ENCODE peak calls at places on chromosomes 6 and 20, in six cellular contexts. A, C, F, E, U and X are unnamed samples.

GRCh38 chr20:31677553-31678260 is 40.0 kb downstream of the COX4I2 start:
- DNase-seq in A (no peak), C (no peak), F (no peak), E (no peak), U (no peak), X (no peak)

GRCh38 chr20:11246251-11246775 is 572.5 kb upstream of the JAG1 start:
- DNase-seq in A (no peak), C (no peak), F (no peak), E (no peak), U (no peak), X (no peak)

GRCh38 chr20:12315652-12316051 is 398.0 kb downstream of the BTBD3 start:
- DNase-seq in A (no peak), C (no peak), F (no peak), E (no peak), U (no peak), X (no peak)

GRCh38 chr20:59123677-59124060 is 40.0 kb upstream of the ZNF831 start:
- DNase-seq in A (no peak), C (no peak), F (no peak), E (no peak), U (no peak), X (no peak)

GRCh38 chr6:30845183-30845582 is 39.1 kb upstream of the DDR1 start:
- DNase-seq in A (no peak), C (no peak), F (no peak), E (no peak), U (no peak), X (no peak)

GRCh38 chr6:35299674-35300073 is 2.1 kb downstream of the DEF6 start:
- DNase-seq in A (no peak), C (no peak), F (no peak), E (no peak), U (no peak), X (no peak)

GRCh38 chr6:136517002-136517401 is 33.2 kb downstream of the MAP7 start:
- DNase-seq in A (no peak), C (no peak), F (peak), E (no peak), U (no peak), X (no peak)

GRCh38 chr20:45592574-45593189 is 13.6 kb upstream of the WFDC8 start:
- DNase-seq in A (no peak), C (peak), F (peak), E (no peak), U (peak), X (no peak)

GRCh38 chr20:483791-484644 is 21.7 kb upstream of the TBC1D20 start:
- DNase-seq in A (no peak), C (no peak), F (no peak), E (no peak), U (no peak), X (no peak)

GRCh38 chr6:163416380-163416629 is 1.8 kb downstream of the QKI start:
- DNase-seq in A (no peak), C (no peak), F (no peak), E (no peak), U (no peak), X (no peak)

GRCh38 chr6:131175559-131175958 is 40.3 kb downstream of the AKAP7 start:
- DNase-seq in A (no peak), C (no peak), F (no peak), E (no peak), U (no peak), X (no peak)

DNA sequence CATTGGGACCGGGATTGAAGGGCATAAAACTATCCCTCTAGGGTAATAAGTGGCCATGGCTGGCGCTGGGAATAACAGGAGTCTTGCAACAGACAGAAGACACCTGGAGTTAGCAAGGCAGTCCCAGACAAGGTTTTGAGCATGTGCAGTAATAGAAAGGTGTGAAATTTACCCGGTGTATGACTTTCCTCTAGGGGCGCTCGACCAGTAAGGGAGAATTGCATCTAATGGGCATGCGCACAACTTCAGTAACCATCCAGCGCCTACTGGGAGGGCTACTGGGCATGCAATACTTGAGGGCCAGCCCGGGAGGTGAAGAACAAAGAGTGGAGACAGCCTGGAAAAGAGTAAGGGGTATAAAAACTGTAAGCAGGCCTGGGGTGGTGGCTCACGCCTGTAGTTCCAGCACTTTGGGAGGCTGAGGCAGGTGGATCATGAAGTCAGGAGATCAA is 32.7 kb downstream of the SERPINB6 start:
- DNase-seq in A (no peak), C (no peak), F (no peak), E (no peak), U (no peak), X (no peak)
- TF ChIP-seq CTCF in A (no peak), C (peak), F (no peak), E (no peak), U (peak), X (no peak)

GRCh38 chr6:140485740-140486467 is 1111.5 kb upstream of the CITED2 start:
- DNase-seq in A (no peak), C (peak), F (peak), E (no peak), U (peak), X (no peak)
- H3K4me3 ChIP-seq in A (no peak), C (no peak), F (no peak), E (no peak), U (no peak), X (no peak)

DNA sequence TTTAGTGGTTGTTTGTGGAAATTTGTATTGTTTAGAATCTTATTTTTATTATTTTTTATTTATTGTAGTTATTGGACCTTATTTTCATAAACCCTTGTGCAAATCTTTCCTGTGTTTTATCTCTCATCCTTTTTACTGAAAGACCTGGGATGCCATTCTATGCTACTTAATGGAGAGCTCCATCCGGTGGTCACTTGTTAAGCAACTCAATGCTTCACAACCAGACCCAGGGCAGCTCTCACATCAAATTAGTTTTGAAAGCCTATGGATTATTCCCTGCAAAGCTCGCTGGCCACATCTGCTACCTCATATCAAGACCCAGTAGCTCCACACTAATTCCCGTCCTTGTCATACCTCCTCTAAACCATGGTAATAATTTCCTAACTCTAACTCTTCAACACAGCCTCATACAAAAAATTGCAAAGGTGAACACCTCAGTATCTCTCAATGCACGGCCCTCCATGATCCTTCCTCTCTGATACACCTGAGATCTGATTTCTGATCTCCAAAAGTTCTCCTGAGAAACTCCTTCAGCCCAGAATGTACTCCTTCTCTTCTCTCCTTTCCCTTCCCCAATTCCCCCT is 296.6 kb upstream of the MANEA start:
- DNase-seq in A (no peak), C (peak), F (peak), E (no peak), U (no peak), X (no peak)
- TF ChIP-seq CTCF in A (peak), C (no peak), F (peak), E (no peak), U (peak), X (peak)

GRCh38 chr6:143583542-143584330 is 72.2 kb upstream of the FUCA2 start:
- DNase-seq in A (no peak), C (peak), F (no peak), E (no peak), U (peak), X (no peak)

GRCh38 chr6:143592335-143592734 is 80.8 kb upstream of the FUCA2 start:
- DNase-seq in A (no peak), C (no peak), F (peak), E (no peak), U (no peak), X (no peak)

GRCh38 chr6:143591441-143591840 is 79.9 kb upstream of the FUCA2 start:
- DNase-seq in A (no peak), C (no peak), F (no peak), E (no peak), U (no peak), X (no peak)

GRCh38 chr6:143586557-143586956 is 75.0 kb upstream of the FUCA2 start:
- DNase-seq in A (no peak), C (no peak), F (no peak), E (no peak), U (no peak), X (no peak)

GRCh38 chr6:143589162-143589561 is 77.6 kb upstream of the FUCA2 start:
- DNase-seq in A (no peak), C (no peak), F (no peak), E (no peak), U (no peak), X (no peak)
- H3K4me3 ChIP-seq in A (no peak), C (no peak), F (no peak), E (no peak), U (no peak), X (no peak)

GRCh38 chr20:1588166-1588868 is 30.8 kb upstream of the SIRPD start:
- DNase-seq in A (no peak), C (no peak), F (peak), E (no peak), U (no peak), X (no peak)

DNA sequence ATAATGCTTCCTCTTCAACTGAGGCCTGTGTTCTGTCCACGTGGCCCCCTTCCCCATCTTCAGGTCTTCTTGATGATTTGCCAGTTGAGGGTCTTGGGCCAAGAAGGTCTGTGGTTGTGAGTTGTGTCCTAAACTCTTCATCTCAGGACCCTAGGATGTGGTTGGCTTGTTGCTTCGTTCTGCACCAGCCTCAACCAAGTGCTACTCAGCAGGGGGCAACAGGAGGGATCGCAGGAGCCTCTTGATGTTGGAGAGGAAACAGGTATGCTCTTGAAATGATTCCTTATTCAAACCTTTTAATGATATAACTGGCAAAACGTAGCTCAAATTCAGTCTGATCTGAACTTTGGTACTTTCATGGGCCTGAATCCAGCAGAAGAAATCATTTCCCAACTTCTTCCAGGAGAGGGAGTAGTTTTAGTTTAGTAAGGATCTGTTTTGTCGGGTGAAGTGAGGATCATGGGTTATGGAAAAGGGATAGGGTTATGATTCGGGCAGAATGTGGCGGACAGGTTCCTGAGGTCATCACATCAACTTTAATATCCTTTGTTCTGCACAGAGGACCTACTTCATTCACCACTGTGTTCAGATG is 30.8 kb downstream of the SIRPB1 start:
- DNase-seq in A (no peak), C (no peak), F (no peak), E (no peak), U (no peak), X (no peak)
- TF ChIP-seq CTCF in A (no peak), C (no peak), F (no peak), E (no peak), U (no peak), X (no peak)

DNA sequence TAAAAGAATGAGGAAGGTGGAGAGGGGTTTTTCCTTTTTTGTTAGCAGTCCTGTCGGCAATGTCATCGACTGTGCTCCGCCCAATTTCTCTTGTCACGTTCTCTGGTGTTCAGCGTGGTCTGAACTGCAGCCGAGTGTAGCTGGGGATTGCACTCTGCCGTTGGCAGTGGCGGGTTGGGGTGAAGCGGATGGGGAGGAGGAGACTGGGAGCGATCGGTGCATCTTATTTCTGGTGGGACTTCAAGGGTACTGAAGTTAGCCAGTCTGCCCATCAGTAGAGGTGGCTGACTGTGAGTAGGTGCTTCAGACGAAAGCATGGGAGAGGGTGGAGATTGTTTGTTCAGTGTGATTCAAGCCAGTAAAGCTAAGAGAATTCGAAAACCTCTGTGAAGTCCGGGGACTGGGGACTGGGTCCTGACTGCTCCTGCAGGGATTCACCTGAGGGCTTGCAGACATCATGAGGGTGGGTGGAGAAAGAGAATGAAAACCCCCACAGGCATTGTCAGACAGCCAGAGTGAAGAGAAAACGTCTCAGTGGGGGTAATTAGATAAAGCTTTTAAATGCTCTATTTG is 5.1 kb downstream of the RREB1 start:
- DNase-seq in A (no peak), C (no peak), F (peak), E (peak), U (no peak), X (no peak)
- H3K4me3 ChIP-seq in A (no peak), C (no peak), F (peak), E (peak), U (no peak), X (peak)